ENCODE peak calls at places on chromosome 9, in four cellular contexts. D is CD8-positive, alpha-beta memory T cell; O is breast epithelium; Y is left ventricle myocardium inferior. E is an unnamed sample.

GRCh38 chr9:124284237-124284831 is 26.6 kb downstream of the NEK6 start:
- DNase-seq in D (no peak), O (no peak), Y (peak; percentile 68), E (no peak)

GRCh38 chr9:97966493-97966892 is 16.6 kb upstream of the ANP32B start:
- DNase-seq in D (no peak), O (no peak), Y (no peak), E (no peak)

GRCh38 chr9:118522093-118523028 is 818.2 kb downstream of the TLR4 start:
- DNase-seq in D (no peak), O (no peak), Y (peak; percentile 23), E (no peak)

GRCh38 chr9:94900222-94901018 is 173.9 kb downstream of the AOPEP start:
- DNase-seq in D (no peak), O (no peak), Y (no peak), E (no peak)

GRCh38 chr9:96420468-96421219 is 2.5 kb upstream of the ZNF367 start:
- DNase-seq in D (no peak), O (no peak), Y (no peak), E (peak; percentile 73)

GRCh38 chr9:15231788-15232635 is 75.0 kb downstream of the TTC39B start:
- DNase-seq in D (no peak), O (no peak), Y (no peak), E (no peak)

GRCh38 chr9:35423499-35423898 is 66.4 kb upstream of the RUSC2 start:
- DNase-seq in D (no peak), O (no peak), Y (no peak), E (no peak)

GRCh38 chr9:10806873-10807272 is 194.1 kb upstream of the PTPRD start:
- DNase-seq in D (no peak), O (no peak), Y (no peak), E (no peak)

GRCh38 chr9:86573886-86574285 is 219.7 kb upstream of the TUT7 start:
- DNase-seq in D (no peak), O (no peak), Y (no peak), E (no peak)

GRCh38 chr9:115116620-115117284 is 1.2 kb downstream of the TNC start:
- DNase-seq in D (no peak), O (no peak), Y (no peak), E (no peak)

GRCh38 chr9:2359821-2360220 is 261.8 kb upstream of the VLDLR start:
- DNase-seq in D (no peak), O (no peak), Y (no peak), E (no peak)

GRCh38 chr9:78781681-78782080 is 484.8 kb downstream of the PSAT1 start:
- DNase-seq in D (no peak), O (no peak), Y (no peak), E (no peak)

GRCh38 chr9:87381050-87381711 is 116.5 kb upstream of the DAPK1 start:
- DNase-seq in D (no peak), O (no peak), Y (no peak), E (no peak)

GRCh38 chr9:127214421-127215265 is 49.9 kb upstream of the GARNL3 start:
- DNase-seq in D (peak; percentile 20), O (peak; percentile 67), Y (no peak), E (peak; percentile 72)

GRCh38 chr9:124309665-124310064 is 51.9 kb downstream of the NEK6 start:
- DNase-seq in D (no peak), O (no peak), Y (no peak), E (peak; percentile 61)

GRCh38 chr9:73166453-73166852 is 14.8 kb downstream of the ANXA1 start:
- DNase-seq in D (no peak), O (no peak), Y (no peak), E (no peak)

GRCh38 chr9:136264803-136265405 is 19.3 kb upstream of the QSOX2 start:
- DNase-seq in D (no peak), O (no peak), Y (no peak), E (peak; percentile 60)

DNA sequence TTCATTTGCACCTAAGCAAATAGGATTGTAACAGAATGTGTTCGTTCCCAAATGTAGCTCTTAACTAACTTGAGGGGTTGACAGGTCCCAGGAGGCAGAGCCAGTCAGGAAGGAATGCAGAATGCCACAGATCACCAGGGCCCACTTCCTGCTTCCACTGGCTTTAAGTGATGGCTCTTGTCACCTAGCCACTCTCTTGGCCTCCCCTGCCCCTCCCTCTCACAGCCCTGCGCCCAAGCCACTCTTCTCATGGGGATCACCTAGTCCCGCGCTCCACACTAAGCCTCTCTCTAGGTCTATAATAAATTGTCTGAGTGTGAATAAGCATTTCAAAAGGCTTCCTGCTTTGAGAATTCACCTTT is 47.1 kb downstream of the MED27 start:
- DNase-seq in D (no peak), O (no peak), Y (no peak), E (no peak)
- H3K27ac ChIP-seq in D (no peak overlapping the region), O (no peak overlapping the region), Y (no peak overlapping the region), E (no peak overlapping the region)

GRCh38 chr9:138069731-138070456 is 192.3 kb downstream of the CACNA1B start:
- DNase-seq in D (no peak), O (peak; percentile 34), Y (no peak), E (peak; percentile 33)
- H3K9me3 ChIP-seq in D (no peaks in the 10 kb centered on the region), O (no peaks in the 10 kb centered on the region), Y (no peaks in the 10 kb centered on the region), E (no peaks in the 10 kb centered on the region)

GRCh38 chr9:89440548-89440947 is 57.4 kb downstream of the SEMA4D start:
- DNase-seq in D (no peak), O (no peak), Y (peak; percentile 29), E (no peak)
- H3K27ac ChIP-seq in D (no peak overlapping the region), O (no peak overlapping the region), Y (no peak overlapping the region), E (no peak overlapping the region)

GRCh38 chr9:138117836-138118235 is 240.3 kb downstream of the CACNA1B start:
- DNase-seq in D (no peak), O (peak; percentile 24), Y (no peak), E (no peak)
- H3K9me3 ChIP-seq in D (no peaks in the 10 kb centered on the region), O (no peaks in the 10 kb centered on the region), Y (no peaks in the 10 kb centered on the region), E (no peaks in the 10 kb centered on the region)

DNA sequence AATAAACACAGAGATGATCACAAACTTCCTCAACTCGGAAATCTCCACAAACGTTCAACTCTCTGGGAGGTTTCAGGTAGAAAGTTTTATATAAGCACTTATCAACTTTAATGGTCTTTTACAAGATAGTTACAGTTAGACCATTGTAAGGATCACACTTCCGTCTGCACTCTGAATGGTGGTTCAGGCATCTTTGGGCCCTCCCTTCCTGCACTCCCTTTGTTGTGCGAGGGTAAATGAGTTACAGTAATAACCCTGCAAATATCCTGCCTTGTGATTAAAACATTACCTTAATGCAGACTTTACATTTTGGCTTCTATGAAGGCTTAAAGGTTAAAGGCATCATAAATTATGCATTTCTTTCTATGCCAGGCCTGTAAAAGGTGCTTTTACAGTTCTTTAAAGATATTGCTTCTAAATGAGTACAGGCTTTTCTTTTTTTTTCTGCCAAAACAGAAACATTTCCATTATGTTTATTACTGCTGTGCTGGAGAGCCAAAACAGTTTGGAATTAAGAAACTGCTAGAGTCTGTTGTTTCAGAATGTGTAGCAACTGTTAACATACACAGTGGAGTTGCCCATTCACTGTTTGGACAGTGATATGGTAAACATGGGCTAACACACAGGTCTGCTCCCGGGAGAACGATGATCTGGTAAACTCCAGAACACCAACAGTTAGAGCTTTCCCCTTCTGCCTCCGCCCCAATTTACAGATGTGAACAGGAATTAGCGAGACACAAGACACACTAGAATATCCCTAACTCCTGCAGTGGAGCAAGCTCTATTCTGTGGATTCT is 1.1 kb downstream of the PRUNE2 start:
- DNase-seq in D (no peak), O (no peak), Y (no peak), E (no peak)
- H3K27ac ChIP-seq in D (no peak overlapping the region), O (no peak overlapping the region), Y (no peak overlapping the region), E (no peak overlapping the region)

GRCh38 chr9:8304720-8305119 is 505.1 kb upstream of the DMAC1 start:
- DNase-seq in D (no peak), O (no peak), Y (no peak), E (no peak)
- H3K9me3 ChIP-seq in D (no peaks in the 10 kb centered on the region), O (peaks cover 16% of the 10 kb centered on the region), Y (peaks cover 43% of the 10 kb centered on the region), E (no peaks in the 10 kb centered on the region)

GRCh38 chr9:16625831-16626230 is 244.6 kb downstream of the BNC2 start:
- DNase-seq in D (no peak), O (no peak), Y (no peak), E (no peak)
- H3K27ac ChIP-seq in D (no peak overlapping the region), O (no peak overlapping the region), Y (peak overlapping the region; percentile 34), E (no peak overlapping the region)

GRCh38 chr9:129517006-129517405 is 103.9 kb downstream of the C9orf50 start:
- DNase-seq in D (no peak), O (no peak), Y (no peak), E (no peak)

GRCh38 chr9:129514497-129514867 is 106.4 kb downstream of the C9orf50 start:
- DNase-seq in D (no peak), O (no peak), Y (no peak), E (no peak)

GRCh38 chr9:129513282-129513681 is 107.6 kb downstream of the C9orf50 start:
- DNase-seq in D (no peak), O (no peak), Y (no peak), E (no peak)

GRCh38 chr9:129513856-129514496 is 106.9 kb downstream of the C9orf50 start:
- DNase-seq in D (no peak), O (no peak), Y (no peak), E (no peak)

DNA sequence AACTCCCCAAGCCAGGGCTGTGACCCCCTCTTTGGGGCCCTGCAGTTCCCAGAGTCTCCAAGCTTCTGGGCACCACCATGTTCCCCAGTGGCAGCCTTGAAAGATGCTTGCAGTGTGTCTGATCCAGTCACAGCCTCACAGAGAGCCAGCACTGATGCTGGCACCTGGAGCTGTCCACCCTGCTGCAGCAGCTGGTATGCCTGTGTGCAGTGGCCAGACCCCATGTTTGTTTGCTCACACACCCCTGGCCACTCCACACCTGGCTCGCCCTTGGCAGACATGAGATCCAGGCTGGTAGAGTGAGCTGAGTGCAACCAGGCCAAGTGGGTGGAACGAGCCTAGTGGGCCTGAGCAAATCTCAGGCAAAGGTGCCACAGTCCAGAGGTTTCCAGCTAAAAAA is 106.0 kb downstream of the C9orf50 start:
- DNase-seq in D (no peak), O (no peak), Y (no peak), E (no peak)
- H3K9me3 ChIP-seq in D (peaks cover 5% of the 10 kb centered on the region), O (peaks cover 22% of the 10 kb centered on the region), Y (peaks cover 33% of the 10 kb centered on the region), E (no peaks in the 10 kb centered on the region)

DNA sequence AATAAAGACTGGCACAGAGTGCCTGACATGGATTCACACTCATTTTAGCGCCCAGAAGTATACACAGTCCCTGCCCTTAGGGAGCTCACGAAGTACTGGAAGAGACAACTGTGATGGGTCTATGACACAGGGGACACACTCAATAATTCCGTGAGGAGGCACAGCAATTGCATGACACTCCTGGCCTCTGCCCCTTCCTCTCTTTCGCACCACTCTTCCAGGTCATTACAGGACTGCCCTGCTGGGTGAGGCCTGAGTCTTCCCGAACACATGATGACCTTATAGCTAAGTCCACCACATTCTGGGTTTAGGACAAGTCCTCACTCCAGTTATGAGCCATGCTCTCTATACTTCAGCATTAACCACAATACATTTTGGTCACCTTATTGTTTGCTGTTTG is 134.7 kb downstream of the GNA14 start:
- DNase-seq in D (no peak), O (no peak), Y (no peak), E (no peak)
- H3K27ac ChIP-seq in D (no peak overlapping the region), O (no peak overlapping the region), Y (peak overlapping the region; percentile 79), E (no peak overlapping the region)